ENCODE peak calls at places on chromosomes 7 and 10, in six cellular contexts. X is astrocyte, Z is colonic mucosa, R is neural crest cell, S is HFF-Myc, E is cardiac muscle cell. W is an unnamed sample.

GRCh38 chr7:55085511-55086412 is 66.9 kb downstream of the EGFR start:
- DNase-seq in S (no peak), E (no peak), X (no peak), R (no peak), Z (no peak), W (no peak)

GRCh38 chr10:118504044-118504944 is 91.2 kb downstream of the PRLHR start:
- DNase-seq in E (no peak), R (no peak), Z (no peak), X (peak), S (peak), W (peak)

GRCh38 chr10:26435852-26436251 is 2.3 kb upstream of the APBB1IP start:
- DNase-seq in R (no peak), E (no peak), X (no peak), Z (no peak), S (no peak), W (no peak)

GRCh38 chr7:129864042-129864441 is 88.7 kb downstream of the UBE2H start:
- DNase-seq in R (no peak), E (no peak), S (no peak), X (peak), Z (no peak), W (no peak)

GRCh38 chr7:43784030-43785001 is 25.8 kb downstream of the BLVRA start:
- DNase-seq in R (no peak), E (no peak), S (no peak), Z (no peak), X (no peak), W (no peak)

GRCh38 chr7:31776616-31777015 is 89.6 kb downstream of the PPP1R17 start:
- DNase-seq in R (no peak), Z (no peak), X (peak), S (peak), E (no peak), W (no peak)

GRCh38 chr10:50228672-50229071 is 22.6 kb downstream of the ASAH2 start:
- DNase-seq in R (no peak), Z (no peak), S (no peak), X (no peak), E (no peak), W (no peak)

GRCh38 chr10:123890246-123890645 is 1.4 kb downstream of the CPXM2 start:
- DNase-seq in E (no peak), X (no peak), R (no peak), Z (no peak), S (no peak), W (no peak)

GRCh38 chr10:93288679-93289634 is 193.2 kb downstream of the MYOF start:
- DNase-seq in R (peak), S (peak), E (peak), X (peak), Z (peak), W (peak)

GRCh38 chr10:119459681-119460340 is 82.7 kb downstream of the RGS10 start:
- DNase-seq in R (no peak), X (no peak), E (no peak), S (no peak), Z (no peak), W (no peak)

GRCh38 chr10:131047501-131047900 is 264.0 kb downstream of the TCERG1L start:
- DNase-seq in S (no peak), R (no peak), E (no peak), Z (no peak), X (no peak), W (no peak)

GRCh38 chr7:16234493-16235151 is 186.7 kb downstream of the CRPPA start:
- DNase-seq in E (peak), R (no peak), S (no peak), Z (no peak), X (no peak), W (no peak)

GRCh38 chr7:155804897-155805825 is 7.1 kb downstream of the SHH start:
- DNase-seq in S (no peak), R (peak), Z (peak), E (peak), X (peak), W (peak)
- TF ChIP-seq CTCF in S (peak), R (peak), Z (peak), E (peak), X (peak), W (peak)

GRCh38 chr7:135662123-135662372 is 266 bp upstream of the STMP1 start:
- DNase-seq in S (no peak), E (no peak), R (no peak), X (no peak), Z (no peak), W (no peak)
- TF ChIP-seq CTCF in S (no peak), E (no peak), R (no peak), X (peak), Z (peak), W (no peak)

GRCh38 chr10:12162927-12163326 is 32.8 kb downstream of the NUDT5 start:
- DNase-seq in X (no peak), R (no peak), E (no peak), S (no peak), Z (no peak), W (no peak)
- TF ChIP-seq CTCF in X (no peak), R (no peak), E (no peak), S (no peak), Z (no peak), W (no peak)

DNA sequence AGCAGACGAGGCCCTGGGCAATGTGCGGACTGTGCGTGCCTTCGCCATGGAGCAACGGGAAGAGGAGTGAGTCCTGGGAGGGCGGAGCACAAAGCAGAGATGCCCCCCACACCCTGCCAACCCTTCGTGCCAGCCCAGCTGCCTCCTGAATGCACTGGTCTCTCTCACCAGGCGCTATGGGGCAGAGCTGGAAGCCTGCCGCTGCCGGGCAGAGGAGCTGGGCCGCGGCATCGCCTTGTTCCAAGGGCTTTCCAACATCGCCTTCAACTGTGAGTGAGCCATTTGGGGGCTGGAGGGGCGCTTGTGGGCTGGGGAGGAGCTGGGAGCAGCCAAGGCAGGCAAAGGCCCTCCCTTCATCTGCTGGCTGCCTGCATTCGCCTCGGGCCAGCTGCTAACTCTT is 7.7 kb downstream of the ABCB8 start:
- DNase-seq in X (no peak), Z (no peak), S (no peak), E (no peak), R (no peak), W (no peak)
- TF ChIP-seq CTCF in X (no peak), Z (no peak), S (no peak), E (no peak), R (no peak), W (no peak)

GRCh38 chr10:34251177-34251576 is 563.9 kb downstream of the PARD3 start:
- DNase-seq in X (no peak), Z (no peak), E (no peak), S (no peak), R (no peak), W (no peak)

GRCh38 chr10:34252111-34252510 is 563.0 kb downstream of the PARD3 start:
- DNase-seq in X (peak), Z (no peak), R (no peak), E (peak), S (no peak), W (no peak)

GRCh38 chr10:34247560-34247959 is 567.5 kb downstream of the PARD3 start:
- DNase-seq in R (no peak), E (no peak), S (no peak), X (no peak), Z (no peak), W (no peak)

GRCh38 chr10:34249634-34250033 is 565.5 kb downstream of the PARD3 start:
- DNase-seq in R (no peak), E (no peak), S (no peak), X (no peak), Z (no peak), W (no peak)

DNA sequence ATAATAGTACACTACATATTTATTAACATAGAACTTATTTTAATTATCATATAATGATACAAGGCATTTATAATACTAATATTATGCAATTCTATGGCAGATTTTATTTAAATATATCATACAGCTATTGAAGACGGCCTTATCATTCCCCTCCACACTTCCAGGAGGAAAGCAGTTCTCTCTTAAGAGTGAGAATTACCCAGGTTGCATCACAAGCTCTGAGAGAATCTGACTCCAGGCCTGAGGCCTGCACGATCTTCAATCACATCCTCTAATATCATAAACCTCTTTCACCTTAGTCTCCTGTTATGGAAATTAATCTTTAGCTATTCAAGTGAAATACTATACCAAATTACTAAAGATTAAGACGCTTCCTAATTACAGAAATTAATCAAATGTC is 564.4 kb downstream of the PARD3 start:
- DNase-seq in E (no peak), S (no peak), Z (no peak), X (no peak), R (no peak), W (no peak)
- TF ChIP-seq CTCF in E (no peak), S (no peak), Z (no peak), X (no peak), R (no peak), W (no peak)

GRCh38 chr10:62734781-62735463 is 69.6 kb upstream of the ADO start:
- DNase-seq in S (no peak), E (no peak), Z (no peak), R (no peak), X (no peak), W (no peak)
- TF ChIP-seq CTCF in S (no peak), E (no peak), Z (no peak), R (no peak), X (no peak), W (no peak)

DNA sequence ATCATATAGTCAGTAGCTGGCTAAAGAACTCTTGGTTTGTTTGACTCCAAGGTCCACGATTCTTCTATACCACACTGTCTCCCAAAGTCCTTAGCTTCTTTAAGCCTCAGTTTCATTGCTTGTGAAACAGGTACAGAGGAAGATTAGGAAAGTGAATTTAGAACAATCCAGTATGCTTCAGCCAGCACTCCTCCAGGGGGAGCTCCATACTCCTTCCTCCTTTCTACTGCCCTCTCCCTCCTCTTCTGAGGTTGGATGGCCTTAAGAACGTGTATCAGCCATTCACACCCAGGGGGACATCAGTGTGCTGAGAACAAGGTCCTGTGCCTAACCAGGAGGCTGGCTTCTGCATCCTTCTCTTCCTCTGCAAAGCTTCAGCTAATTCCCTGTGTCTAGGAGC is 54.8 kb upstream of the CALD1 start:
- DNase-seq in R (no peak), S (no peak), Z (no peak), X (no peak), E (no peak), W (no peak)
- TF ChIP-seq CTCF in R (peak), S (peak), Z (no peak), X (peak), E (peak), W (peak)